ENCODE peak calls at places on chromosomes 1 and 21, in five cellular contexts. T is transverse colon, U is IMR-90, F is Peyer's patch, Q is esophagus squamous epithelium. W is an unnamed sample. For H3K9me3, the result is how much of the 10 kb centered on the place peaks cover.

GRCh38 chr1:107991371-107992066 is 26.5 kb upstream of the VAV3 start:
- DNase-seq in F (no peak), Q (no peak), T (no peak), U (no peak), W (no peak)

GRCh38 chr21:17732306-17732705 is 86.8 kb downstream of the C21orf91 start:
- DNase-seq in U (peak), F (no peak), T (no peak), Q (no peak), W (no peak)

GRCh38 chr1:212341090-212341489 is 55.9 kb downstream of the PPP2R5A start:
- DNase-seq in F (no peak), T (no peak), Q (no peak), U (no peak), W (no peak)

GRCh38 chr1:31198150-31198549 is 41.5 kb downstream of the NKAIN1 start:
- DNase-seq in T (no peak), F (no peak), Q (no peak), U (no peak), W (no peak)

GRCh38 chr21:44486302-44486701 is 31.0 kb downstream of the LRRC3 start:
- DNase-seq in T (no peak), F (no peak), U (no peak), Q (no peak), W (no peak)

GRCh38 chr1:38775175-38775845 is 84.3 kb downstream of the RRAGC start:
- DNase-seq in U (no peak), T (no peak), F (no peak), Q (no peak), W (no peak)

GRCh38 chr1:113859478-113860175 is 11.9 kb downstream of the PTPN22 start:
- DNase-seq in F (no peak), T (no peak), U (no peak), Q (no peak), W (no peak)

GRCh38 chr1:244239261-244239770 is 188.2 kb downstream of the ZBTB18 start:
- DNase-seq in T (no peak), U (peak), Q (no peak), F (no peak), W (no peak)

GRCh38 chr1:13913396-13913795 is 213.4 kb downstream of the PRDM2 start:
- DNase-seq in Q (no peak), T (no peak), U (no peak), F (no peak), W (no peak)

GRCh38 chr1:112393634-112393976 is 2.4 kb upstream of the CTTNBP2NL start:
- DNase-seq in T (peak), U (no peak), Q (no peak), F (no peak), W (no peak)

GRCh38 chr1:94209425-94209824 is 28.0 kb downstream of the ARHGAP29 start:
- DNase-seq in F (no peak), U (peak), T (no peak), Q (no peak), W (no peak)

GRCh38 chr1:242764161-242764560 is 239.7 kb upstream of the PLD5 start:
- DNase-seq in Q (no peak), T (no peak), F (no peak), U (no peak), W (no peak)

GRCh38 chr1:231252336-231252735 is 11.3 kb downstream of the GNPAT start:
- DNase-seq in U (no peak), T (no peak), F (no peak), Q (no peak), W (no peak)

GRCh38 chr1:77060000-77060399 is 159.2 kb downstream of the PIGK start:
- DNase-seq in T (no peak), F (no peak), Q (no peak), U (no peak), W (no peak)

GRCh38 chr1:30356839-30357238 is 366.5 kb downstream of the MATN1 start:
- DNase-seq in F (no peak), U (no peak), Q (no peak), T (no peak), W (no peak)

GRCh38 chr1:165403835-165404482 is 41.0 kb downstream of the RXRG start:
- DNase-seq in Q (no peak), U (no peak), T (no peak), F (no peak), W (peak)

GRCh38 chr21:46459356-46460112 is 843 bp downstream of the DIP2A start:
- DNase-seq in U (peak), F (peak), T (peak), Q (no peak), W (peak)

GRCh38 chr1:58909162-58909560 is 125.3 kb upstream of the JUN start:
- DNase-seq in F (no peak), U (peak), Q (no peak), T (no peak), W (no peak)

GRCh38 chr1:178066904-178067531 is 26.9 kb upstream of the RASAL2 start:
- DNase-seq in F (no peak), U (no peak), Q (no peak), T (no peak), W (no peak)

GRCh38 chr1:11535316-11535715 is 56.4 kb downstream of the DISP3 start:
- DNase-seq in F (no peak), U (no peak), T (no peak), Q (no peak), W (no peak)

GRCh38 chr1:225179686-225180085 is 248.2 kb downstream of the LBR start:
- DNase-seq in U (no peak), F (no peak), T (no peak), Q (no peak), W (no peak)

GRCh38 chr1:162003061-162003824 is 20.4 kb downstream of the OLFML2B start:
- DNase-seq in Q (no peak), F (no peak), T (no peak), U (peak), W (no peak)

GRCh38 chr1:42922687-42923366 is 35.8 kb downstream of the SLC2A1 start:
- DNase-seq in T (peak), Q (no peak), F (no peak), U (peak), W (no peak)

GRCh38 chr1:21280011-21280471 is 10.2 kb downstream of the ECE1 start:
- DNase-seq in Q (no peak), T (peak), U (no peak), F (no peak), W (no peak)

GRCh38 chr1:24892188-24893153 is 37.6 kb downstream of the RUNX3 start:
- DNase-seq in U (no peak), F (peak), Q (no peak), T (peak), W (peak)

GRCh38 chr1:185560760-185561159 is 173.4 kb upstream of the HMCN1 start:
- DNase-seq in U (no peak), Q (no peak), T (no peak), F (no peak), W (no peak)

GRCh38 chr1:241531195-241532172 is 694 bp upstream of the KMO start:
- DNase-seq in Q (no peak), U (peak), F (no peak), T (no peak), W (no peak)

GRCh38 chr21:28633803-28634572 is 358.7 kb downstream of the LTN1 start:
- DNase-seq in F (no peak), Q (no peak), T (no peak), U (peak), W (no peak)

GRCh38 chr1:27111771-27112573 is 43.0 kb downstream of the SLC9A1 start:
- DNase-seq in Q (peak), U (peak), T (peak), F (peak), W (peak)

GRCh38 chr1:209873067-209873810 is 45.5 kb downstream of the UTP25 start:
- DNase-seq in U (peak), F (no peak), T (no peak), Q (no peak), W (no peak)

GRCh38 chr1:167057297-167057688 is 32.9 kb downstream of the GPA33 start:
- DNase-seq in Q (no peak), F (no peak), U (peak), T (no peak), W (peak)

GRCh38 chr1:209989525-209989924 is 51.5 kb downstream of the SYT14 start:
- DNase-seq in Q (no peak), T (no peak), F (no peak), U (peak), W (no peak)

GRCh38 chr1:43274125-43274803 is 4.5 kb downstream of the TMEM125 start:
- DNase-seq in F (no peak), U (peak), Q (no peak), T (no peak), W (no peak)

DNA sequence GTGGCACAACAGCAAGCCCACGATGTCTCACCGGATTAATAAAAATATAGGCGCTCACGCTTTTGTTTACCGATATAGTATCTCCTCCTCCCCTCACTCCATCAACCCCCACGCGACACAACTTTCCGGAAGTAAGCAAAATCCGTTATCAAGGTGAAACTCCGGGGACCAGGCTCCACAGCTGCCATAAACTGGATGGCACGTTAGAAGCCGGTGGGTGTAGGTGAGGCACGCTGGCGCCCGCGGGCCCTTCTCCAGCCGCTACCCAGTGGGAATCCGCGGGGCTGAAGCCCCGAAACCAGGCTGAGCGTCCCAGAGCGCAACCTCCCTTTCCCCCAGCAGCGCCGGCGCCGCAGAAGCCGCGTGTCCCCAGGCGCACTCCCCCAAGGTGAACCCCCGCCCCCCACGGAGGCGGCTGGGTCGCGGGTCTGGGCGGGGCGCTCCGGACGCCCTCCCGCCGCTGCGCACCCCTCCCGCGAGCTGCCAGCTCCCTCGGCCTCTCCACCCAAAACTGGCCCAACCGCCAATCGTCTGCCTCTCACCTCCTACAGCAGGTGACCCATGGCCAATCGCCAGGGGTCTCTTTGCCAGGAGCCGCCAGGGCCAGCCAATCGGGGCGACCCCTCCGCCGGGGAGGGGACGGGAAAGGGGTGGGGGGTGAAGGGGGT is 112.4 kb downstream of the OSBPL9 start:
- DNase-seq in U (peak), Q (peak), F (peak), T (peak), W (peak)
- TF ChIP-seq POLR2A in U (peak), Q (no peak), F (peak), T (peak), W (no peak)

GRCh38 chr1:16006552-16007485 is 2.8 kb downstream of the SRARP start:
- DNase-seq in T (no peak), F (peak), U (peak), Q (no peak), W (no peak)
- TF ChIP-seq CTCF in T (no peak), F (no peak), U (peak), Q (no peak), W (no peak)

GRCh38 chr1:248757784-248758195 is 2.2 kb upstream of the LYPD8 start:
- DNase-seq in F (peak), U (no peak), T (peak), Q (no peak), W (no peak)

GRCh38 chr1:248756636-248757035 is 1.1 kb upstream of the LYPD8 start:
- DNase-seq in T (no peak), F (no peak), Q (no peak), U (no peak), W (no peak)

GRCh38 chr1:248758352-248758751 is 2.8 kb upstream of the LYPD8 start:
- DNase-seq in Q (no peak), U (no peak), T (no peak), F (no peak), W (no peak)

GRCh38 chr1:248755505-248755904 is at the start of gene LYPD8:
- DNase-seq in T (peak), U (no peak), F (no peak), Q (no peak), W (no peak)

GRCh38 chr1:248756151-248756550 is 592 bp upstream of the LYPD8 start:
- DNase-seq in T (no peak), F (no peak), U (no peak), Q (no peak), W (no peak)
- H3K9me3 ChIP-seq in T (under half), F (under half), U (under half), Q (under half), W (under half)

GRCh38 chr1:33036526-33037503 is at the start of gene AK2:
- DNase-seq in F (peak), Q (peak), T (peak), U (peak), W (peak)
- TF ChIP-seq POLR2A in F (peak), Q (no peak), T (peak), U (peak), W (peak)

W was measured in stomach.